ENCODE peak calls at places on chromosomes 4 and X, in ten cellular contexts. F is WTC11; M is osteocyte; X is cerebellum; U is AG08396; Q is KG1; H is aorta; I is stimulated activated CD8-positive, alpha-beta memory T cell treated with anti-CD3 and anti-CD28 coated beads, Interleukin-4, amount 100 ng/mL, for 48 hours; B is activated CD4-positive, alpha-beta T cell treated with anti-CD3 and anti-CD28 coated beads, Interleukin-2, amount 50 U/mL, for 1 hour; L is GM10248. N is an unnamed sample.

GRCh38 chrX:1444896-1445480 is 7.7 kb downstream of the ASMTL start:
- DNase-seq in H (peak; percentile 4), L (no peak), X (no peak), B (no peak), I (peak; percentile 16), M (peak; percentile 48), F (peak; percentile 4), Q (no peak), U (no peak), N (no peak)

GRCh38 chr4:15186149-15186548 is 183.9 kb downstream of the CPEB2 start:
- DNase-seq in M (no peak), X (no peak), Q (no peak), F (no peak), U (peak; percentile 44), H (no peak), I (no peak), L (no peak), B (no peak), N (no peak)

GRCh38 chr4:143071351-143071750 is 113.4 kb upstream of the USP38 start:
- DNase-seq in H (no peak), L (no peak), U (no peak), I (no peak), Q (no peak), B (no peak), X (no peak), M (no peak), F (no peak), N (no peak)

GRCh38 chrX:56233682-56234081 is 1.5 kb downstream of the KLF8 start:
- DNase-seq in X (peak; percentile 50), Q (no peak), U (peak; percentile 68), H (peak; percentile 76), I (peak; percentile 23), M (no peak), L (peak; percentile 31), B (no peak), F (peak; percentile 58), N (no peak)

GRCh38 chr4:78162821-78163220 is 105.7 kb downstream of the FRAS1 start:
- DNase-seq in U (no peak), L (no peak), H (no peak), B (no peak), F (no peak), M (no peak), X (no peak), I (no peak), Q (no peak), N (no peak)

GRCh38 chr4:173088144-173088543 is 80.5 kb upstream of the GALNT7 start:
- DNase-seq in Q (no peak), X (no peak), L (no peak), I (no peak), F (no peak), M (no peak), B (no peak), U (no peak), H (no peak), N (no peak)

GRCh38 chr4:24637173-24637572 is 52.8 kb upstream of the DHX15 start:
- DNase-seq in M (no peak), H (no peak), U (no peak), F (no peak), Q (no peak), L (no peak), X (no peak), B (no peak), I (no peak), N (no peak)

GRCh38 chrX:51894697-51895336 is 1.4 kb downstream of the MAGED1 start:
- DNase-seq in B (no peak), F (peak; percentile 22), U (no peak), X (peak; percentile 28), I (no peak), M (no peak), H (no peak), Q (no peak), L (peak; percentile 39), N (no peak)

GRCh38 chr4:189771696-189772361 is 168.8 kb upstream of the FRG1 start:
- DNase-seq in L (no peak), X (no peak), H (no peak), I (no peak), B (no peak), Q (no peak), M (no peak), U (no peak), F (no peak), N (no peak)

GRCh38 chr4:17544205-17544604 is 29.2 kb downstream of the CLRN2 start:
- DNase-seq in L (no peak), F (no peak), I (no peak), B (no peak), Q (no peak), U (no peak), M (no peak), X (no peak), H (no peak), N (no peak)

GRCh38 chr4:157265281-157265680 is 44.8 kb downstream of the GRIA2 start:
- DNase-seq in B (no peak), I (no peak), U (peak; percentile 1), Q (no peak), L (no peak), F (peak; percentile 10), H (no peak), X (peak; percentile 43), M (no peak), N (no peak)